ENCODE peak calls at places on chromosome 5, in five cellular contexts. H is H1, L is NT2/D1, F is HepG2, P is GM12878. M is an unnamed sample.

GRCh38 chr5:31124906-31125305 is 68.6 kb upstream of the CDH6 start:
- DNase-seq in H (no peak), L (no peak), F (no peak), P (no peak), M (no peak)

GRCh38 chr5:88275574-88275973 is 6.9 kb upstream of the TMEM161B start:
- DNase-seq in H (no peak), L (no peak), F (no peak), P (no peak), M (no peak)

GRCh38 chr5:138132543-138132942 is 6.7 kb downstream of the NME5 start:
- DNase-seq in H (no peak), L (no peak), F (no peak), P (no peak), M (no peak)

GRCh38 chr5:139461176-139461575 is 1.4 kb downstream of the ECSCR start:
- DNase-seq in H (no peak), L (no peak), F (no peak), P (no peak), M (no peak)

GRCh38 chr5:90518666-90519065 is 10.7 kb downstream of the LYSMD3 start:
- DNase-seq in H (no peak), L (no peak), F (no peak), P (no peak), M (no peak)

GRCh38 chr5:39570418-39571027 is 145.7 kb upstream of the DAB2 start:
- DNase-seq in H (no peak), L (peak), F (peak), P (no peak), M (peak)

GRCh38 chr5:89282832-89283510 is 400.0 kb upstream of the MEF2C start:
- DNase-seq in H (no peak), L (no peak), F (no peak), P (no peak), M (no peak)

GRCh38 chr5:169803077-169803981 is 166.3 kb downstream of the DOCK2 start:
- DNase-seq in H (no peak), L (no peak), F (no peak), P (no peak), M (no peak)

GRCh38 chr5:88647901-88648300 is 235.1 kb downstream of the MEF2C start:
- DNase-seq in H (no peak), L (no peak), F (no peak), P (no peak), M (no peak)

GRCh38 chr5:113212244-113212920 is 222.4 kb downstream of the TSSK1B start:
- DNase-seq in H (no peak), L (no peak), F (no peak), P (no peak), M (no peak)

GRCh38 chr5:68266457-68266856 is 50.9 kb downstream of the PIK3R1 start:
- DNase-seq in H (no peak), L (no peak), F (no peak), P (no peak), M (no peak)

GRCh38 chr5:150541895-150542294 is 34.0 kb downstream of the NDST1 start:
- DNase-seq in H (no peak), L (no peak), F (peak), P (no peak), M (no peak)

GRCh38 chr5:176631383-176631970 is 1.0 kb downstream of the EIF4E1B start:
- DNase-seq in H (no peak), L (no peak), F (no peak), P (no peak), M (no peak)

GRCh38 chr5:115875447-115875846 is 33.7 kb downstream of the AP3S1 start:
- DNase-seq in H (no peak), L (no peak), F (no peak), P (no peak), M (peak)

GRCh38 chr5:60014331-60014730 is 120.8 kb upstream of the PDE4D start:
- DNase-seq in H (no peak), L (no peak), F (no peak), P (no peak), M (no peak)

GRCh38 chr5:169861934-169862333 is 118.4 kb downstream of the INSYN2B start:
- DNase-seq in H (no peak), L (no peak), F (no peak), P (no peak), M (no peak)

GRCh38 chr5:132258102-132259060 is 885 bp downstream of the PDLIM4 start:
- DNase-seq in H (no peak), L (no peak), F (no peak), P (no peak), M (no peak)

GRCh38 chr5:37120270-37120669 is 128.9 kb downstream of the CPLANE1 start:
- DNase-seq in H (no peak), L (no peak), F (no peak), P (no peak), M (no peak)

GRCh38 chr5:59923465-59923864 is 29.9 kb upstream of the PDE4D start:
- DNase-seq in H (no peak), L (no peak), F (no peak), P (no peak), M (no peak)

GRCh38 chr5:83378624-83379259 is 92.8 kb upstream of the VCAN start:
- DNase-seq in H (peak), L (no peak), F (no peak), P (no peak), M (no peak)

GRCh38 chr5:71938886-71939285 is 168.4 kb upstream of the MAP1B start:
- DNase-seq in H (no peak), L (no peak), F (peak), P (no peak), M (no peak)

GRCh38 chr5:56307714-56308346 is 74.7 kb upstream of the ANKRD55 start:
- DNase-seq in H (no peak), L (no peak), F (peak), P (no peak), M (no peak)

GRCh38 chr5:100188339-100188738 is 346.8 kb upstream of the FAM174A start:
- DNase-seq in H (no peak), L (no peak), F (no peak), P (no peak), M (no peak)

GRCh38 chr5:43608406-43608805 is 5.4 kb downstream of the NNT start:
- DNase-seq in H (no peak), L (no peak), F (no peak), P (no peak), M (no peak)

GRCh38 chr5:62266573-62266972 is 39.4 kb upstream of the KIF2A start:
- DNase-seq in H (no peak), L (no peak), F (no peak), P (no peak), M (no peak)

GRCh38 chr5:75091597-75091996 is 39.2 kb upstream of the GCNT4 start:
- DNase-seq in H (no peak), L (no peak), F (no peak), P (no peak), M (no peak)

GRCh38 chr5:128774605-128775004 is 190.7 kb upstream of the SLC27A6 start:
- DNase-seq in H (no peak), L (no peak), F (no peak), P (no peak), M (no peak)

GRCh38 chr5:174951151-174951780 is 226.9 kb downstream of the MSX2 start:
- DNase-seq in H (peak), L (peak), F (peak), P (no peak), M (peak)

GRCh38 chr5:79305706-79306105 is 69.8 kb downstream of the JMY start:
- DNase-seq in H (no peak), L (no peak), F (no peak), P (no peak), M (no peak)

GRCh38 chr5:132486318-132487094 is 4.1 kb downstream of the IRF1 start:
- DNase-seq in H (no peak), L (no peak), F (no peak), P (no peak), M (no peak)

GRCh38 chr5:52794519-52794918 is 6.8 kb downstream of the ITGA1 start:
- DNase-seq in H (no peak), L (no peak), F (peak), P (no peak), M (no peak)

GRCh38 chr5:154823605-154824004 is 26.8 kb downstream of the FAXDC2 start:
- DNase-seq in H (no peak), L (no peak), F (no peak), P (no peak), M (no peak)

GRCh38 chr5:39399135-39400036 is 25.4 kb downstream of the DAB2 start:
- DNase-seq in H (no peak), L (no peak), F (peak), P (no peak), M (no peak)

GRCh38 chr5:156326718-156327259 is at the start of gene SGCD:
- DNase-seq in H (no peak), L (no peak), F (no peak), P (no peak), M (no peak)

GRCh38 chr5:40221796-40222195 is 457.9 kb upstream of the PTGER4 start:
- DNase-seq in H (no peak), L (no peak), F (no peak), P (no peak), M (no peak)

GRCh38 chr5:119290161-119290569 is 65.7 kb upstream of the TNFAIP8 start:
- DNase-seq in H (no peak), L (no peak), F (no peak), P (peak), M (no peak)

GRCh38 chr5:149044453-149045117 is 18.3 kb downstream of the SH3TC2 start:
- DNase-seq in H (no peak), L (no peak), F (no peak), P (no peak), M (no peak)

GRCh38 chr5:103258957-103259704 is 568 bp downstream of the MACIR start:
- DNase-seq in H (no peak), L (peak), F (peak), P (no peak), M (peak)

GRCh38 chr5:145689235-145689634 is 145.9 kb downstream of the PRELID2 start:
- DNase-seq in H (no peak), L (no peak), F (no peak), P (peak), M (no peak)

GRCh38 chr5:137263319-137263718 is 235.8 kb downstream of the SPOCK1 start:
- DNase-seq in H (no peak), L (no peak), F (no peak), P (no peak), M (no peak)

GRCh38 chr5:7068156-7068555 is 327.8 kb upstream of the ADCY2 start:
- DNase-seq in H (no peak), L (no peak), F (no peak), P (no peak), M (no peak)

GRCh38 chr5:7066471-7067235 is 329.3 kb upstream of the ADCY2 start:
- DNase-seq in H (no peak), L (no peak), F (no peak), P (no peak), M (no peak)
- TF ChIP-seq SUZ12 in H (no peak), L (no peak), F (no peak), P (no peak), M (no peak)

DNA sequence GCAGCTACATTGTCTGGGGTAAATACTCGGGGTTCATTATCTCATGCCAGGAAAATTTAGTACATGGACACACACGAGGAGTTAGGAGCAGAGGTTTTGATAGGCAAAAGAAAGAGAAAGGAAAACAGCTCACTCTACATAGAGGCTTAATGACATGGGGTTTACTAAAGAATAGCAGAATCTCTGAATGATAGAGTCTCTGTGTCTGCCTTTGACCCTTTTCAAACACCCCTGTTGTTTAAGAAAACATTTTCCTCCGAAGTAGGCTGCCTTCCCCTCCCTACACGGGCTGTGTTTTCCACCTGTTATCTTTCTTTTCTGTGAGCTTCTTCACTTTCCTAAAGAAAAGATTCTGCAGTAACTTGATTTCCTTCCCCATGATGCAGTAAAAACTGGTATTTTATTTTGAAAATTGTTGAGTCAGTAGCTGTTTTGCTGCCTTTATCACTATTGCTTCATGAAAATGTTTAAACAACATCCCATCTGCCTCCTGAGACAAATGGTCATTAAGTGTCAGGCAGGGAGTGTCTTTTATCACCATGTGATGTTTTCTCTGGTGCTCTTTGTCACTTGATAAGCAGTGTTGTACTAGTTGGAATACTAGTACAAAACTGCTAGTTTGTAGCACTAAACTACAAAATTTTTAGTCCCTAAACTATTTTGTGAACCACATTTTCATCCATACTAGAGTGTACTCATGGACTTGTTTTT is 76.6 kb downstream of the PPIC start:
- DNase-seq in H (no peak), L (no peak), F (no peak), P (no peak), M (no peak)
- TF ChIP-seq SUZ12 in H (no peak), L (no peak), F (no peak), P (no peak), M (no peak)

GRCh38 chr5:142981886-142982820 is 212.0 kb downstream of the ARHGAP26 start:
- DNase-seq in H (no peak), L (peak), F (peak), P (no peak), M (no peak)
- TF ChIP-seq SUZ12 in H (no peak), L (no peak), F (no peak), P (no peak), M (no peak)

GRCh38 chr5:35345222-35345621 is 114.9 kb upstream of the PRLR start:
- DNase-seq in H (no peak), L (peak), F (peak), P (no peak), M (no peak)
- TF ChIP-seq SUZ12 in H (no peak), L (no peak), F (no peak), P (no peak), M (no peak)